ENCODE peak calls at places on chromosome 5, in six cellular contexts. E is IMR-90, N is H1, C is mesenchymal stem cell, K is H9, A is trophoblast cell. M is an unnamed sample.

GRCh38 chr5:141960018-141960417 is 2.0 kb upstream of the PCDH12 start:
- DNase-seq in K (no peak), E (no peak), N (no peak), C (no peak), A (no peak), M (no peak)

GRCh38 chr5:116075117-116075910 is 9.5 kb upstream of the COMMD10 start:
- DNase-seq in N (no peak), E (no peak), A (no peak), C (no peak), K (no peak), M (no peak)

GRCh38 chr5:19855929-19856328 is 132.1 kb downstream of the CDH18 start:
- DNase-seq in A (no peak), N (no peak), K (no peak), E (peak; percentile 73), C (peak; percentile 11), M (no peak)

GRCh38 chr5:43941806-43942205 is 338.8 kb downstream of the NNT start:
- DNase-seq in E (no peak), C (no peak), N (no peak), K (no peak), A (no peak), M (no peak)

GRCh38 chr5:131536211-131536826 is 98.7 kb downstream of the RAPGEF6 start:
- DNase-seq in E (peak; percentile 74), C (peak; percentile 51), K (no peak), N (no peak), A (no peak), M (no peak)

GRCh38 chr5:148443998-148444397 is 60.2 kb downstream of the FBXO38 start:
- DNase-seq in N (no peak), C (peak; percentile 74), K (no peak), A (peak; percentile 48), E (peak; percentile 78), M (peak; percentile 55)

GRCh38 chr5:930853-931252 is 38.2 kb downstream of the TRIP13 start:
- DNase-seq in K (no peak), E (no peak), C (no peak), A (no peak), N (no peak), M (no peak)

GRCh38 chr5:170491479-170491878 is 12.3 kb upstream of the KCNIP1 start:
- DNase-seq in A (no peak), N (no peak), K (no peak), E (peak; percentile 84), C (peak; percentile 49), M (no peak)

GRCh38 chr5:132050136-132050535 is 10.3 kb upstream of the IL3 start:
- DNase-seq in K (peak; percentile 17), E (no peak), A (no peak), C (no peak), N (no peak), M (no peak)

GRCh38 chr5:177428574-177429217 is 2.2 kb downstream of the GRK6 start:
- DNase-seq in K (no peak), C (no peak), E (no peak), N (no peak), A (no peak), M (no peak)

GRCh38 chr5:4028384-4028783 is 432.8 kb downstream of the IRX1 start:
- DNase-seq in C (no peak), N (no peak), E (no peak), K (no peak), A (no peak), M (no peak)

GRCh38 chr5:74040065-74040551 is 414.1 kb downstream of the ARHGEF28 start:
- DNase-seq in N (no peak), A (peak; percentile 97), C (peak; percentile 67), E (peak; percentile 90), K (no peak), M (no peak)

GRCh38 chr5:118965913-118966312 is 22.4 kb downstream of the DTWD2 start:
- DNase-seq in E (no peak), N (no peak), A (no peak), C (no peak), K (no peak), M (no peak)

GRCh38 chr5:123874600-123875201 is 362.7 kb downstream of the CSNK1G3 start:
- DNase-seq in K (no peak), C (peak; percentile 59), A (no peak), E (peak; percentile 12), N (no peak), M (peak; percentile 60)

GRCh38 chr5:145499483-145499882 is 335.7 kb downstream of the PRELID2 start:
- DNase-seq in A (no peak), K (no peak), N (no peak), C (peak; percentile 57), E (peak; percentile 39), M (no peak)
- H3K14ac ChIP-seq in A (no peak overlapping the region), K (no peak overlapping the region), N (no peak overlapping the region), C (no peak overlapping the region), E (peak overlapping the region; percentile 69), M (no peak overlapping the region)

GRCh38 chr5:64670277-64670676 is 20.0 kb upstream of the SHISAL2B start:
- DNase-seq in N (no peak), A (no peak), C (no peak), E (no peak), K (no peak), M (no peak)
- H3K14ac ChIP-seq in N (no peak overlapping the region), A (no peak overlapping the region), C (no peak overlapping the region), E (no peak overlapping the region), K (no peak overlapping the region), M (no peak overlapping the region)

GRCh38 chr5:75993638-75994037 is 89.5 kb upstream of the SV2C start:
- DNase-seq in C (no peak), A (no peak), K (no peak), E (no peak), N (no peak), M (no peak)

GRCh38 chr5:75992677-75993582 is 90.3 kb upstream of the SV2C start:
- DNase-seq in C (no peak), K (no peak), A (no peak), E (no peak), N (no peak), M (no peak)
- H3K14ac ChIP-seq in C (no peak overlapping the region), K (no peak overlapping the region), A (no peak overlapping the region), E (no peak overlapping the region), N (no peak overlapping the region), M (no peak overlapping the region)

GRCh38 chr5:151363673-151364072 is 16.3 kb upstream of the SLC36A2 start:
- DNase-seq in N (no peak), E (no peak), A (no peak), K (no peak), C (no peak), M (no peak)

GRCh38 chr5:151357792-151358191 is 10.4 kb upstream of the SLC36A2 start:
- DNase-seq in K (no peak), A (no peak), N (no peak), C (no peak), E (no peak), M (no peak)

GRCh38 chr5:151359391-151359790 is 12.0 kb upstream of the SLC36A2 start:
- DNase-seq in N (no peak), K (no peak), A (no peak), C (no peak), E (no peak), M (no peak)

GRCh38 chr5:151357097-151357496 is 9.7 kb upstream of the SLC36A2 start:
- DNase-seq in K (peak; percentile 46), N (peak; percentile 23), A (no peak), E (no peak), C (no peak), M (no peak)

GRCh38 chr5:151362970-151363369 is 15.6 kb upstream of the SLC36A2 start:
- DNase-seq in K (no peak), C (no peak), N (no peak), A (no peak), E (no peak), M (no peak)
- H3K14ac ChIP-seq in K (no peak overlapping the region), C (no peak overlapping the region), N (no peak overlapping the region), A (no peak overlapping the region), E (no peak overlapping the region), M (no peak overlapping the region)

GRCh38 chr5:168929656-168930055 is 350.5 kb upstream of the PANK3 start:
- DNase-seq in A (no peak), C (no peak), K (no peak), E (no peak), N (no peak), M (no peak)

GRCh38 chr5:168920019-168920813 is 341.0 kb upstream of the PANK3 start:
- DNase-seq in K (peak; percentile 34), E (no peak), N (no peak), A (peak; percentile 69), C (no peak), M (no peak)

GRCh38 chr5:168925160-168925559 is 346.0 kb upstream of the PANK3 start:
- DNase-seq in C (no peak), N (no peak), E (no peak), A (no peak), K (no peak), M (no peak)
- H3K14ac ChIP-seq in C (no peak overlapping the region), N (no peak overlapping the region), E (no peak overlapping the region), A (no peak overlapping the region), K (no peak overlapping the region), M (no peak overlapping the region)

GRCh38 chr5:66821626-66822429 is 225.6 kb downstream of the MAST4 start:
- DNase-seq in C (no peak), N (no peak), A (no peak), E (no peak), K (no peak), M (no peak)
- H3K14ac ChIP-seq in C (no peak overlapping the region), N (no peak overlapping the region), A (no peak overlapping the region), E (no peak overlapping the region), K (no peak overlapping the region), M (no peak overlapping the region)

DNA sequence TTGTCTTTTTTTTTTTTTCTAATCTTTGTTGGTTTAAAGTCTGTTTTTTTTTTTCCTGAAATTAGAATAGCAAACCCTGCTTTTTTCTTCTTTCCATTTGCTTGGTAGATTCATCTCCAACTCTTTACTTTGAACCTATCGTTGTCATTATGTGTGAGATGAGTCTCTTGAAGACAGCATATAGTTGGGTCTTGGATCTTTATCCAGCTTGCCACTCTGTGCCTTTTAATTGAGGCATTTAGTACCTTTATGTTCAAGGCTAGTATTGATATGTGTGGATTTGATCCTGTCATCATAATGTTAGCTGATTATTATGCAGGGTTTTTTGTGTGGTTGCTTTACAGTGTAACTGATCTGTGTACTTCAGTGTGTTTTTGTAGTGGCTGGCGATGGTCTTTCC is 383.8 kb downstream of the MAN2A1 start:
- DNase-seq in K (no peak), C (no peak), A (no peak), E (no peak), N (no peak), M (no peak)
- H3K14ac ChIP-seq in K (no peak overlapping the region), C (no peak overlapping the region), A (no peak overlapping the region), E (no peak overlapping the region), N (no peak overlapping the region), M (no peak overlapping the region)

M was measured in neuronal stem cell.